ENCODE peak calls at places on chromosomes 4 and X, in six cellular contexts. Z, D, F, B, V and I are unnamed samples.

GRCh38 chr4:106329027-106329618 is 12.8 kb downstream of the AIMP1 start:
- DNase-seq in Z (no peak), D (no peak), F (no peak), B (peak), V (peak), I (no peak)

GRCh38 chr4:26993967-26994366 is 133.3 kb downstream of the STIM2 start:
- DNase-seq in Z (no peak), D (no peak), F (no peak), B (no peak), V (no peak), I (no peak)

GRCh38 chrX:1412551-1413161 is 20.7 kb upstream of the SLC25A6 start:
- DNase-seq in Z (no peak), D (no peak), F (no peak), B (no peak), V (no peak), I (no peak)

GRCh38 chr4:150142831-150143230 is 64.6 kb downstream of the DCLK2 start:
- DNase-seq in Z (no peak), D (no peak), F (no peak), B (no peak), V (no peak), I (no peak)

GRCh38 chrX:131792356-131792749 is 230.7 kb upstream of the STK26 start:
- DNase-seq in Z (no peak), D (peak), F (no peak), B (peak), V (no peak), I (no peak)

GRCh38 chrX:12308420-12308819 is 170.1 kb downstream of the FRMPD4 start:
- DNase-seq in Z (no peak), D (no peak), F (peak), B (no peak), V (no peak), I (no peak)

GRCh38 chr4:138864961-138865720 is 150.4 kb upstream of the NOCT start:
- DNase-seq in Z (no peak), D (no peak), F (no peak), B (no peak), V (no peak), I (no peak)

GRCh38 chr4:156692016-156692415 is 279.6 kb downstream of the PDGFC start:
- DNase-seq in Z (no peak), D (no peak), F (no peak), B (no peak), V (no peak), I (no peak)

GRCh38 chrX:154030715-154031305 is 11.1 kb upstream of the IRAK1 start:
- DNase-seq in Z (no peak), D (no peak), F (no peak), B (no peak), V (no peak), I (no peak)

GRCh38 chr4:152935138-152935537 is 985 bp upstream of the FHDC1 start:
- DNase-seq in Z (no peak), D (no peak), F (no peak), B (peak), V (no peak), I (peak)

GRCh38 chr4:71209161-71209560 is 129.7 kb upstream of the SLC4A4 start:
- DNase-seq in Z (no peak), D (no peak), F (no peak), B (peak), V (no peak), I (no peak)

GRCh38 chr4:144208074-144208473 is 67.6 kb upstream of the GYPA start:
- DNase-seq in Z (no peak), D (no peak), F (no peak), B (no peak), V (no peak), I (no peak)

GRCh38 chrX:30995705-30996104 is 76.1 kb downstream of the FTHL17 start:
- DNase-seq in Z (no peak), D (no peak), F (no peak), B (no peak), V (no peak), I (no peak)

GRCh38 chrX:7334253-7334935 is 186.4 kb upstream of the PUDP start:
- DNase-seq in Z (no peak), D (no peak), F (no peak), B (no peak), V (peak), I (no peak)

GRCh38 chrX:39900788-39901170 is 197.0 kb downstream of the BCOR start:
- DNase-seq in Z (peak), D (no peak), F (no peak), B (no peak), V (no peak), I (no peak)

GRCh38 chr4:79848329-79848728 is 224.7 kb downstream of the ANTXR2 start:
- DNase-seq in Z (no peak), D (no peak), F (no peak), B (no peak), V (no peak), I (no peak)

GRCh38 chr4:109631709-109632108 is 71.5 kb downstream of the CASP6 start:
- DNase-seq in Z (no peak), D (peak), F (no peak), B (peak), V (no peak), I (peak)

GRCh38 chr4:76626686-76627465 is 191.8 kb downstream of the SHROOM3 start:
- DNase-seq in Z (no peak), D (no peak), F (no peak), B (peak), V (no peak), I (no peak)
- TF ChIP-seq CTCF in Z (no peak), D (peak), F (peak), B (no peak), V (peak), I (no peak)

GRCh38 chr4:147933316-147933715 is 201.4 kb downstream of the ARHGAP10 start:
- DNase-seq in Z (no peak), D (no peak), F (no peak), B (no peak), V (no peak), I (no peak)
- TF ChIP-seq CTCF in Z (no peak), D (peak), F (peak), B (no peak), V (peak), I (no peak)

GRCh38 chr4:67344594-67345380 is 200.5 kb downstream of the CENPC start:
- DNase-seq in Z (no peak), D (no peak), F (no peak), B (no peak), V (no peak), I (no peak)

GRCh38 chr4:67343162-67343561 is 202.1 kb downstream of the CENPC start:
- DNase-seq in Z (no peak), D (no peak), F (no peak), B (no peak), V (no peak), I (no peak)

DNA sequence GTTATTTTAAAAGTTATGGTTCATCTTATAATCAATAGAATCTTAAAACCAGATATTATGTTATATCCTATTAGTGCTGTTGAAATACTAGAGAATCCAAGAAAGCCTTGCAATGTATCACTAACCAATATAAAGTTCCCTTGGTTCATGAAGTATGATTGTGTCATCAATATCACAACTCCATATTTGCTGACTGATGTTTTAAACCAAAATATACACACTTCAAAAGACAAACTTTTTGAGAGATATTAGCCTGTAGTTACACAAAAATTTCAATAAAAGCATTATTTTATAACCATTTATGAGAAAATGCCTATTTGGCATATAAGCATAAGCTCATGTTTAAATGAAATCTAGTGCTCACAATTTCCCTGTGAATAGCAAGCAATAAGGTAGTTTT is 198.6 kb downstream of the CENPC start:
- DNase-seq in Z (no peak), D (no peak), F (no peak), B (no peak), V (no peak), I (no peak)
- TF ChIP-seq CTCF in Z (no peak), D (no peak), F (no peak), B (no peak), V (no peak), I (no peak)

GRCh38 chr4:169795585-169795984 is 37.8 kb upstream of the HPF1 start:
- DNase-seq in Z (no peak), D (no peak), F (no peak), B (no peak), V (no peak), I (no peak)

GRCh38 chr4:169791064-169791463 is 33.3 kb upstream of the HPF1 start:
- DNase-seq in Z (no peak), D (no peak), F (no peak), B (no peak), V (no peak), I (no peak)

DNA sequence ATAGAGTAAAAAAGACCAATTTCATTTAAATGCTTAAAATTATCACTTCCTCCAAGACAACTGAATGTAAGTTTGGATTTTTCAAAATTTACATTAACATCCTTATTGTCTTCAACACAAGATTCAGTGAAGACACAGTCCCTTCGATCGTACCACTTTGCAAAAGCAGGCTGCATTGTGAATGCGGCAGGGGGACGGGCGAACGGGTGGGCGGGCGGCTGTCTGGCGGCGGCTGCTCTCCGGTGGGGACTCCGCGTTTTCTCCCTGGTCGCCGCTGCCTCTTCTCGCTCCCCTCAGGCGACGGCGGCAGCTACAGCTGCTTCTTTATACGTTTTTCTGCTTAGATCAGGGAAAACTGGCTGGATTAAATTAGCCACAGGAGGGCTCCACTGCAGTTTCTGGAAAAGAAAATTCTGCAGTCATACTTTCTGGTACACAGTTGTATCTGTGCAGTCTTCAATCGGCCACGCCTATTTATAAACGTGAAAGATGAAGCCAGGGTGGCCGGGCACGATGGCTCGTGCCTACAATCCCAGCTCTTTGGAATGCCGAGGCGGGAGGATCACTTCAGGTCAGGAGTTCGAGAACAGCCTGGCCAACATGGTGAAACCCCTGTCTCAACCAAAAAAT is 33.9 kb upstream of the HPF1 start:
- DNase-seq in Z (peak), D (peak), F (no peak), B (peak), V (no peak), I (peak)
- TF ChIP-seq CTCF in Z (peak), D (peak), F (peak), B (peak), V (peak), I (no peak)